ENCODE peak calls at places on chromosomes 4 and X, in five cellular contexts. One of them, this sample, is unnamed.
A peak's percentile ranks its signal among the peaks of the same experiment; 100 is the strongest.

GRCh38 chr4:15694431-15694830 is 8.4 kb upstream of the BST1 start:
- DNase-seq in PC-3: peak; percentile 75
- DNase-seq in hepatocyte: no peak
- DNase-seq in DND-41: no peak
- DNase-seq in GM23248: no peak
- DNase-seq in this sample: no peak

GRCh38 chr4:38943355-38943754 is 75.7 kb downstream of the FAM114A1 start:
- DNase-seq in GM23248: no peak
- DNase-seq in PC-3: no peak
- DNase-seq in DND-41: no peak
- DNase-seq in hepatocyte: peak; percentile 16
- DNase-seq in this sample: no peak

GRCh38 chr4:6019316-6020263 is 1.4 kb upstream of the C4orf50 start:
- DNase-seq in PC-3: peak; percentile 64
- DNase-seq in DND-41: peak; percentile 50
- DNase-seq in hepatocyte: peak; percentile 86
- DNase-seq in GM23248: peak; percentile 74
- DNase-seq in this sample: peak; percentile 41

GRCh38 chr4:17098401-17098800 is 200.0 kb upstream of the LDB2 start:
- DNase-seq in GM23248: peak; percentile 15
- DNase-seq in hepatocyte: no peak
- DNase-seq in PC-3: no peak
- DNase-seq in DND-41: no peak
- DNase-seq in this sample: no peak

GRCh38 chrX:107738272-107738671 is 37.3 kb downstream of the TSC22D3 start:
- DNase-seq in hepatocyte: no peak
- DNase-seq in PC-3: no peak
- DNase-seq in GM23248: no peak
- DNase-seq in DND-41: no peak
- DNase-seq in this sample: no peak

GRCh38 chr4:173924561-173924960 is 358.9 kb downstream of the FBXO8 start:
- DNase-seq in DND-41: no peak
- DNase-seq in PC-3: no peak
- DNase-seq in GM23248: no peak
- DNase-seq in hepatocyte: no peak
- DNase-seq in this sample: no peak

GRCh38 chrX:57156397-57157049 is 19.3 kb upstream of the SPIN2A start:
- DNase-seq in DND-41: peak; percentile 25
- DNase-seq in hepatocyte: peak; percentile 50
- DNase-seq in GM23248: peak; percentile 56
- DNase-seq in PC-3: peak; percentile 59
- DNase-seq in this sample: peak; percentile 33

GRCh38 chr4:185634066-185634652 is 98.9 kb upstream of the PDLIM3 start:
- DNase-seq in DND-41: no peak
- DNase-seq in PC-3: peak; percentile 56
- DNase-seq in hepatocyte: no peak
- DNase-seq in GM23248: no peak
- DNase-seq in this sample: no peak

GRCh38 chr4:182764642-182765041 is 152.5 kb downstream of the DCTD start:
- DNase-seq in hepatocyte: peak; percentile 4
- DNase-seq in GM23248: no peak
- DNase-seq in PC-3: no peak
- DNase-seq in DND-41: no peak
- DNase-seq in this sample: no peak

GRCh38 chr4:113405874-113406722 is 355.4 kb downstream of the CAMK2D start:
- DNase-seq in hepatocyte: no peak
- DNase-seq in GM23248: no peak
- DNase-seq in DND-41: no peak
- DNase-seq in PC-3: no peak
- DNase-seq in this sample: no peak

GRCh38 chrX:100408643-100409315 is 1.3 kb downstream of the PCDH19 start:
- DNase-seq in PC-3: no peak
- DNase-seq in hepatocyte: peak; percentile 15
- DNase-seq in DND-41: no peak
- DNase-seq in GM23248: no peak
- DNase-seq in this sample: no peak

GRCh38 chr4:176001171-176002006 is 64.3 kb upstream of the WDR17 start:
- DNase-seq in GM23248: peak; percentile 24
- DNase-seq in PC-3: no peak
- DNase-seq in DND-41: no peak
- DNase-seq in hepatocyte: peak; percentile 45
- DNase-seq in this sample: no peak

DNA sequence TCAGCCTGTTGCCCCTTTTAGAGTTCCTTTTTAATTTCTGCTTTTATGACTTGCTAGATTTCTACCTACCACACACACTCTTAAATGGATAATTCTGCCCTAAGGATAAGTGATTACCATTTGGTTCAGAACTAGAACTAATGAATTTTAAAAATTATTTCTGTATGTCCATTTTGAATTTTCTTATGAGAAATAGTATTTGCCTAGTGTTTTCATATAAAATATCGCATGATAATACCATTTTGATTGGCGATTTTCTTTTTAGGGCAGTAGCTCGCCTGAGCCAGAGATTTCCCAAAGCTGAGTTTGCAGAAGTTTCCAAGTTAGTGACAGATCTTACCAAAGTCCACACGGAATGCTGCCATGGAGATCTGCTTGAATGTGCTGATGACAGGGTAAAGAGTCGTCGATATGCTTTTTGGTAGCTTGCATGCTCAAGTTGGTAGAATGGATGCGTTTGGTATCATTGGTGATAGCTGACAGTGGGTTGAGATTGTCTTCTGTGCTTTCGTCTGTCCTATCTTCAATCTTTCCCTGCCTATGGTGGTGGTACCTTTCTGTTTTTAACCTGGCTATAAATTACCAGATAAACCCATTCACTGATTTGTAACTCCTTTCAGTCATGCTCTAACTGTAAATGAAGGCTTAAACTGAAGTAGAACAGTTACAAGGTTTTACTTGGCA is 7.8 kb downstream of the ALB start:
- DNase-seq in hepatocyte: no peak
- DNase-seq in DND-41: no peak
- DNase-seq in PC-3: no peak
- DNase-seq in GM23248: no peak
- DNase-seq in this sample: no peak
- H3K4me3 ChIP-seq in hepatocyte: no peak overlapping the region
- H3K4me3 ChIP-seq in DND-41: no peak overlapping the region
- H3K4me3 ChIP-seq in PC-3: no peak overlapping the region
- H3K4me3 ChIP-seq in GM23248: no peak overlapping the region
- H3K4me3 ChIP-seq in this sample: no peak overlapping the region

GRCh38 chrX:37701588-37701987 is 16.0 kb downstream of the XK start:
- DNase-seq in hepatocyte: no peak
- DNase-seq in DND-41: no peak
- DNase-seq in PC-3: no peak
- DNase-seq in GM23248: no peak
- DNase-seq in this sample: no peak
- H2AFZ ChIP-seq in hepatocyte: no peak overlapping the region
- H2AFZ ChIP-seq in DND-41: no peak overlapping the region
- H2AFZ ChIP-seq in PC-3: no peak overlapping the region
- H2AFZ ChIP-seq in GM23248: no peak overlapping the region
- H2AFZ ChIP-seq in this sample: no peak overlapping the region

DNA sequence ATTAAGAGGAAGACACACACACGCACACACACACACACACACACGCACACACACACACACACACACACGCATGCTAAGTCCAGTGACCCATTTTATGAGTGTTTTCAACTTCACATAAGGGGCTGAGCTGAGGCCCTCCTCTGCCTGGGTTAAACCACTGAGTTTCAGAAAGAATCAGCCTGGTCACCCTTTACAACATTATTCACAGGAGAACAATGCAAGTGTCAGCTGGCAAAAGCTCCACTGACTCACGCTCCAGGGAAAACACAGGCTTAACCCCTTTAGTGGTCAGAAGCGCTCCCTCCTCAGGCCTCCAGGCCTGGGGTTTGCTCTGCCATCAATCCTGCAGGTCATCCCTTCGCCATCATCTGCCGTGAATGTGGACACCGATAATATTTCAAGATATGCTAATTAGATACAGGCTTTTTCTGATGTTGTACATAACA is 46.9 kb downstream of the ACOX3 start:
- DNase-seq in DND-41: no peak
- DNase-seq in GM23248: peak; percentile 98
- DNase-seq in PC-3: peak; percentile 91
- DNase-seq in hepatocyte: peak; percentile 50
- DNase-seq in this sample: peak; percentile 65
- H3K4me1 ChIP-seq in DND-41: no peaks in the 10 kb centered on the region
- H3K4me1 ChIP-seq in GM23248: peaks cover 32% of the 10 kb centered on the region
- H3K4me1 ChIP-seq in PC-3: peaks cover 31% of the 10 kb centered on the region
- H3K4me1 ChIP-seq in hepatocyte: peaks cover 8% of the 10 kb centered on the region
- H3K4me1 ChIP-seq in this sample: peaks cover 32% of the 10 kb centered on the region

DNA sequence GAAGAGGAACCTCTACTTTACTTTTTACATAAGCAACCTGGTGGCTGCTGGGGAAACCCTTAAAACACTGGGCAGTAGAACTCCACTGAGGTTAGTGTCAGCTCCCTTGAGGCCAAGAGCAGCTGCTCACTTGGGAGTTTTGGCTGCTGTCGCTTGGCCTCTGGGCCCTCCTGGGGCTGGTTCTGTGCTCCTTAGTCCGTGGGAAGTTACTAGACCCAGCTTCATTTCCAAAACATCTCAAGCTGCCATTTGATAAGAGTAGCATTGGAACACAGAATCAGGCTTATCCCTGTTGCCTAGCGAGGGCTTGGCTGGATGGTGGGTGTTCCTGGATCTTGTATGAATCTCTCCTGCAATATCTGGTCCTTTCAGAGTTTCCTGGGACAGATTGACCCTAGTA is 26.1 kb downstream of the RNF4 start:
- DNase-seq in GM23248: no peak
- DNase-seq in DND-41: no peak
- DNase-seq in hepatocyte: no peak
- DNase-seq in PC-3: no peak
- DNase-seq in this sample: no peak
- H3K4me3 ChIP-seq in GM23248: no peak overlapping the region
- H3K4me3 ChIP-seq in DND-41: no peak overlapping the region
- H3K4me3 ChIP-seq in hepatocyte: no peak overlapping the region
- H3K4me3 ChIP-seq in PC-3: no peak overlapping the region
- H3K4me3 ChIP-seq in this sample: no peak overlapping the region

This sample was measured in PC-9.